ENCODE peak calls at places on chromosomes 3 and 15, in six cellular contexts. C is WTC11, A is AG04449, J is adrenal gland, F is AG04450, B is lower lobe of right lung. N is an unnamed sample.

GRCh38 chr15:48478581-48478980 is 147.4 kb downstream of the DUT start:
- DNase-seq in C (no peak), A (no peak), J (no peak), F (no peak), B (no peak), N (no peak)

GRCh38 chr3:46674031-46674592 is 19.4 kb downstream of the ALS2CL start:
- DNase-seq in C (peak), A (no peak), J (no peak), F (no peak), B (peak), N (no peak)

GRCh38 chr15:31435891-31436628 is 109.4 kb downstream of the KLF13 start:
- DNase-seq in C (no peak), A (no peak), J (no peak), F (no peak), B (no peak), N (no peak)

GRCh38 chr15:74209997-74210573 is 7.5 kb upstream of the STRA6 start:
- DNase-seq in C (no peak), A (no peak), J (peak), F (no peak), B (no peak), N (no peak)

GRCh38 chr3:123102826-123103225 is 36.0 kb downstream of the PDIA5 start:
- DNase-seq in C (no peak), A (no peak), J (peak), F (no peak), B (no peak), N (no peak)

GRCh38 chr3:37806505-37807291 is 55.0 kb upstream of the CTDSPL start:
- DNase-seq in C (no peak), A (no peak), J (no peak), F (no peak), B (no peak), N (no peak)

GRCh38 chr3:141950572-141951493 is 74.4 kb downstream of the ATP1B3 start:
- DNase-seq in C (no peak), A (no peak), J (no peak), F (no peak), B (no peak), N (no peak)

GRCh38 chr3:26712211-26713026 is 89.8 kb downstream of the LRRC3B start:
- DNase-seq in C (no peak), A (no peak), J (peak), F (no peak), B (no peak), N (no peak)

GRCh38 chr3:43152649-43153048 is 46.8 kb upstream of the POMGNT2 start:
- DNase-seq in C (no peak), A (no peak), J (no peak), F (no peak), B (no peak), N (no peak)

GRCh38 chr3:189455009-189455408 is 176.2 kb upstream of the TP63 start:
- DNase-seq in C (no peak), A (no peak), J (no peak), F (no peak), B (no peak), N (no peak)

GRCh38 chr15:82132742-82133141 is 86.9 kb upstream of the MEX3B start:
- DNase-seq in C (no peak), A (peak), J (peak), F (peak), B (no peak), N (no peak)

GRCh38 chr3:46213201-46213600 is 5.1 kb upstream of the CCR1 start:
- DNase-seq in C (no peak), A (no peak), J (no peak), F (no peak), B (no peak), N (no peak)

GRCh38 chr15:72758195-72758594 is 25.4 kb downstream of the ADPGK start:
- DNase-seq in C (no peak), A (peak), J (no peak), F (peak), B (no peak), N (peak)

GRCh38 chr15:22259881-22260421 is 179.6 kb downstream of the OR4M2 start:
- DNase-seq in C (no peak), A (no peak), J (no peak), F (no peak), B (no peak), N (no peak)

GRCh38 chr15:63389902-63390301 is 8.3 kb upstream of the CA12 start:
- DNase-seq in C (no peak), A (no peak), J (no peak), F (no peak), B (peak), N (no peak)

GRCh38 chr15:73965730-73966103 is 26.4 kb downstream of the STOML1 start:
- DNase-seq in C (no peak), A (no peak), J (no peak), F (no peak), B (no peak), N (no peak)

GRCh38 chr3:168828536-168828935 is 732.8 kb upstream of the GOLIM4 start:
- DNase-seq in C (no peak), A (no peak), J (no peak), F (no peak), B (no peak), N (no peak)

GRCh38 chr3:126773783-126774182 is 69.7 kb downstream of the CHCHD6 start:
- DNase-seq in C (no peak), A (no peak), J (no peak), F (no peak), B (no peak), N (no peak)

GRCh38 chr15:77904901-77905300 is 172.6 kb downstream of the TBC1D2B start:
- DNase-seq in C (no peak), A (no peak), J (no peak), F (no peak), B (no peak), N (no peak)

GRCh38 chr3:126083138-126083445 is 832 bp downstream of the SLC41A3 start:
- DNase-seq in C (no peak), A (no peak), J (no peak), F (no peak), B (no peak), N (no peak)

GRCh38 chr15:85658816-85659215 is 135.9 kb downstream of the KLHL25 start:
- DNase-seq in C (no peak), A (no peak), J (no peak), F (no peak), B (no peak), N (no peak)

GRCh38 chr3:194637066-194637465 is 3.8 kb upstream of the TMEM44 start:
- DNase-seq in C (no peak), A (no peak), J (no peak), F (no peak), B (no peak), N (no peak)

GRCh38 chr3:194633349-194634004 is at the start of gene TMEM44:
- DNase-seq in C (peak), A (no peak), J (peak), F (peak), B (peak), N (peak)

GRCh38 chr3:194638991-194639605 is 5.9 kb upstream of the TMEM44 start:
- DNase-seq in C (no peak), A (no peak), J (no peak), F (no peak), B (no peak), N (no peak)

GRCh38 chr3:194640829-194641228 is 7.6 kb upstream of the TMEM44 start:
- DNase-seq in C (peak), A (no peak), J (no peak), F (no peak), B (no peak), N (no peak)

GRCh38 chr3:194637541-194638400 is 4.6 kb upstream of the TMEM44 start:
- DNase-seq in C (no peak), A (no peak), J (no peak), F (no peak), B (no peak), N (no peak)
- TF ChIP-seq CTCF in C (no peak), A (no peak), J (no peak), F (no peak), B (no peak), N (no peak)

GRCh38 chr3:161274691-161275298 is 53.7 kb downstream of the NMD3 start:
- DNase-seq in C (peak), A (no peak), J (peak), F (peak), B (no peak), N (no peak)
- TF ChIP-seq CTCF in C (peak), A (peak), J (peak), F (peak), B (peak), N (peak)

GRCh38 chr3:32909999-32910398 is 41.4 kb upstream of the CCR4 start:
- DNase-seq in C (no peak), A (no peak), J (no peak), F (no peak), B (no peak), N (no peak)

GRCh38 chr3:32913790-32914446 is 37.5 kb upstream of the CCR4 start:
- DNase-seq in C (no peak), A (peak), J (peak), F (no peak), B (no peak), N (peak)

GRCh38 chr3:32910954-32911353 is 40.5 kb upstream of the CCR4 start:
- DNase-seq in C (no peak), A (no peak), J (no peak), F (no peak), B (no peak), N (peak)

GRCh38 chr3:32912046-32912445 is 39.4 kb upstream of the CCR4 start:
- DNase-seq in C (no peak), A (no peak), J (no peak), F (no peak), B (no peak), N (no peak)
- TF ChIP-seq CTCF in C (no peak), A (no peak), J (no peak), F (no peak), B (no peak), N (no peak)

GRCh38 chr15:89654311-89654761 is 931 bp downstream of the KIF7 start:
- DNase-seq in C (no peak), A (no peak), J (no peak), F (no peak), B (no peak), N (no peak)
- TF ChIP-seq CTCF in C (no peak), A (no peak), J (no peak), F (no peak), B (no peak), N (no peak)

GRCh38 chr3:136952292-136952691 is 5.5 kb upstream of the IL20RB start:
- DNase-seq in C (no peak), A (no peak), J (no peak), F (peak), B (no peak), N (no peak)

GRCh38 chr3:136947477-136947876 is 10.3 kb upstream of the IL20RB start:
- DNase-seq in C (no peak), A (no peak), J (no peak), F (no peak), B (no peak), N (no peak)

GRCh38 chr3:136950583-136950982 is 7.2 kb upstream of the IL20RB start:
- DNase-seq in C (no peak), A (no peak), J (no peak), F (no peak), B (no peak), N (no peak)

GRCh38 chr3:136949146-136949545 is 8.6 kb upstream of the IL20RB start:
- DNase-seq in C (no peak), A (no peak), J (no peak), F (no peak), B (no peak), N (no peak)

DNA sequence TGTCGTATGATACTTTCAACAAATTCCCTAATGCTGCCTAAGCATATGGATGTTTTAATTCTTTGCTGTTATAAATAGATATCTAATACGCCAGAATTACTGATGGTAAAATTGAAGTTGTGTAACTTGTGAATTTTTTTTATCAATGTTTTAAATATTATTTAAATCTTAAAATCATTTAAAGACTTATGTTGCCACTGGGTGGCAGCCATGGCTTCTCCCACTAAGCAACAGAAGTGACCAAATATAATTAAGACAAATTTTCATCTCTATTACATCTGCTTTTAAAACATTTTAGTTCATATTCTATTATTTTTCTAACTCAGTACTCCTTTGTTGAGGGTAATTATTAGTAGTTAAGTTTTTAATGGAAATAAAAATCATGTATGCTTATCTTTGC is 8.1 kb upstream of the IL20RB start:
- DNase-seq in C (no peak), A (no peak), J (no peak), F (no peak), B (no peak), N (no peak)
- TF ChIP-seq CTCF in C (no peak), A (no peak), J (no peak), F (peak), B (no peak), N (peak)

DNA sequence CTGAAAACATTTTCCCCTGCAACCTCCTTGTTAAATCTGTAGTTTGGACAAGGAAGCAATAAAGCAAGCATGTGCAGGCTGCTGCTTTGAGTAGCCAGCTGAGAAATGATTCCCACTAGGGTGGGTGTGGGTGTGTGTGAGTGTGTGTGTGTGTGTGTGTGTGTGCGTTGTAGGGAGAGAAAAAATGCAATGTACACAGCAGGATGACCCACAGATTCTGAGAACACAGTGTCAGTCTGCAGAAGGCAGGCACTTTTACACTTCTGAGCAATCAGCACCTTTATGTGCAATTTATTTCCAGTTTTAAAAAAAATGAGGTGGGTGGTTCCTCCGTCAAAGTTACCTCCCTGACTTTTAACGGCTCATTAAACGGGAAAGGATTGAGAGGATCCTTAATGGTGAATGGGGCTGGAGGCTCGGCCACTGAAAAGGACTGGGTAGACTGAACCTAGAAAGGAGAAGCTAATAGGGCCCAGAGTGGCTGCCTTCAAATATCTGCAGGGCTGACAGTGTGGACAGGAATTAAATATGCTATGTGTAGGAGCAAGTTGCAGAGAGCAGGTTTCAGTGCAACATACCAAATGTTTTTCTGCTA is 38.5 kb upstream of the LIPC start:
- DNase-seq in C (no peak), A (no peak), J (no peak), F (no peak), B (no peak), N (no peak)
- TF ChIP-seq CTCF in C (no peak), A (no peak), J (no peak), F (no peak), B (no peak), N (no peak)

GRCh38 chr15:89230277-89230676 is 8.9 kb upstream of the RLBP1 start:
- DNase-seq in C (no peak), A (no peak), J (no peak), F (no peak), B (no peak), N (no peak)
- TF ChIP-seq CTCF in C (no peak), A (peak), J (no peak), F (peak), B (no peak), N (peak)

GRCh38 chr15:23823508-23823907 is 136.4 kb upstream of the NDN start:
- DNase-seq in C (peak), A (no peak), J (peak), F (no peak), B (no peak), N (no peak)
- TF ChIP-seq CTCF in C (peak), A (no peak), J (peak), F (no peak), B (no peak), N (no peak)

GRCh38 chr3:94862703-94863102 is 799.8 kb downstream of the NSUN3 start:
- DNase-seq in C (peak), A (no peak), J (peak), F (no peak), B (no peak), N (no peak)
- TF ChIP-seq CTCF in C (peak), A (peak), J (peak), F (peak), B (peak), N (peak)

N was measured in BJ.